ENCODE peak calls at places on chromosomes 11 and 22, in eight cellular contexts. K is fibroblast of the conjunctiva; H is GM06990; M is HFFc6; T is activated CD8-positive, alpha-beta memory T cell treated with anti-CD3 and anti-CD28 coated beads, Interleukin-2, amount 50 U/mL, for 48 hours; J is adipocyte; D is EH; I is substantia nigra. W is an unnamed sample.

GRCh38 chr11:87439981-87440760 is 402.4 kb downstream of the TMEM135 start:
- DNase-seq in K (no peak), H (no peak), M (no peak), T (no peak), J (peak; percentile 54), D (peak; percentile 79), I (no peak), W (no peak)

GRCh38 chr22:29124777-29125506 is 52.1 kb downstream of the KREMEN1 start:
- DNase-seq in K (no peak), H (no peak), M (no peak), T (no peak), J (no peak), D (no peak), I (no peak), W (no peak)

GRCh38 chr11:27807594-27807993 is 107.3 kb upstream of the BDNF start:
- DNase-seq in K (no peak), H (no peak), M (peak; percentile 76), T (no peak), J (peak; percentile 85), D (peak; percentile 91), I (no peak), W (no peak)

GRCh38 chr22:37045958-37046357 is 5.6 kb upstream of the KCTD17 start:
- DNase-seq in K (no peak), H (no peak), M (peak; percentile 41), T (no peak), J (peak; percentile 48), D (peak; percentile 81), I (no peak), W (no peak)

GRCh38 chr11:112128483-112129121 is 35.3 kb downstream of the IL18 start:
- DNase-seq in K (peak; percentile 12), H (no peak), M (peak; percentile 84), T (no peak), J (peak; percentile 64), D (peak; percentile 95), I (peak; percentile 7), W (no peak)

GRCh38 chr11:109864161-109864661 is 229.0 kb upstream of the ZC3H12C start:
- DNase-seq in K (no peak), H (peak; percentile 73), M (no peak), T (no peak), J (peak; percentile 52), D (peak; percentile 22), I (no peak), W (peak; percentile 76)

GRCh38 chr11:1749020-1749758 is 1.2 kb downstream of the IFITM10 start:
- DNase-seq in K (no peak), H (no peak), M (no peak), T (no peak), J (peak; percentile 64), D (peak; percentile 35), I (no peak), W (peak; percentile 43)

GRCh38 chr11:116731097-116731761 is 41.6 kb downstream of the BUD13 start:
- DNase-seq in K (peak; percentile 9), H (no peak), M (no peak), T (no peak), J (peak; percentile 19), D (peak; percentile 27), I (peak; percentile 78), W (no peak)

GRCh38 chr22:32444068-32444467 is 20.2 kb downstream of the BPIFC start:
- DNase-seq in K (no peak), H (no peak), M (no peak), T (no peak), J (no peak), D (no peak), I (no peak), W (peak; percentile 27)

GRCh38 chr22:37559901-37560681 is at the start of gene CDC42EP1:
- DNase-seq in K (no peak), H (no peak), M (peak; percentile 35), T (no peak), J (peak; percentile 84), D (peak; percentile 72), I (peak; percentile 66), W (peak; percentile 52)

GRCh38 chr11:120302001-120302805 is 22.9 kb upstream of the TLCD5 start:
- DNase-seq in K (no peak), H (no peak), M (no peak), T (no peak), J (no peak), D (no peak), I (no peak), W (no peak)

GRCh38 chr11:29293825-29294224 is 723.0 kb downstream of the KCNA4 start:
- DNase-seq in K (no peak), H (no peak), M (peak; percentile 31), T (no peak), J (peak; percentile 73), D (peak; percentile 82), I (no peak), W (peak; percentile 17)

GRCh38 chr11:133007020-133007584 is 525.2 kb downstream of the OPCML start:
- DNase-seq in K (no peak), H (no peak), M (no peak), T (no peak), J (no peak), D (no peak), I (no peak), W (no peak)

GRCh38 chr22:22358686-22359085 is 114.1 kb downstream of the VPREB1 start:
- DNase-seq in K (no peak), H (no peak), M (no peak), T (no peak), J (no peak), D (no peak), I (no peak), W (no peak)

GRCh38 chr22:27846248-27846760 is 44.7 kb upstream of the MN1 start:
- DNase-seq in K (no peak), H (no peak), M (no peak), T (no peak), J (no peak), D (no peak), I (no peak), W (no peak)

W was measured in GM20000.